ENCODE peak calls at places on chromosome 13, in five cellular contexts. K, W, F, I and C are unnamed samples. For H3K4me1 and H3K9me3, the result is how much of the 10 kb centered on the place peaks cover.

GRCh38 chr13:110528371-110528770 is 33.2 kb downstream of the RAB20 start:
- DNase-seq in K (peak), W (peak), F (no peak), I (no peak), C (no peak)

GRCh38 chr13:20679879-20680278 is 23.6 kb upstream of the IL17D start:
- DNase-seq in K (no peak), W (no peak), F (no peak), I (no peak), C (no peak)

GRCh38 chr13:33213797-33214196 is 71.8 kb downstream of the STARD13 start:
- DNase-seq in K (peak), W (peak), F (no peak), I (no peak), C (no peak)

GRCh38 chr13:98171806-98172569 is 5.1 kb downstream of the RNF113B start:
- DNase-seq in K (peak), W (peak), F (no peak), I (peak), C (no peak)

GRCh38 chr13:39023761-39024160 is 14.1 kb downstream of the PROSER1 start:
- DNase-seq in K (peak), W (peak), F (peak), I (no peak), C (no peak)

GRCh38 chr13:44273991-44274810 is 99.4 kb upstream of the SERP2 start:
- DNase-seq in K (peak), W (peak), F (no peak), I (no peak), C (no peak)

GRCh38 chr13:71672527-71672926 is 194.5 kb downstream of the DACH1 start:
- DNase-seq in K (peak), W (peak), F (no peak), I (no peak), C (no peak)

GRCh38 chr13:27334774-27335490 is 64.3 kb downstream of the RASL11A start:
- DNase-seq in K (no peak), W (peak), F (no peak), I (no peak), C (no peak)

GRCh38 chr13:100461309-100462035 is 127.1 kb downstream of the GGACT start:
- DNase-seq in K (no peak), W (peak), F (no peak), I (no peak), C (no peak)

GRCh38 chr13:98372886-98373285 is 195.8 kb upstream of the RNF113B start:
- DNase-seq in K (peak), W (peak), F (no peak), I (no peak), C (no peak)

GRCh38 chr13:51006067-51006800 is 96.6 kb downstream of the RNASEH2B start:
- DNase-seq in K (peak), W (no peak), F (no peak), I (no peak), C (peak)

GRCh38 chr13:78875792-78876580 is 217.0 kb upstream of the OBI1 start:
- DNase-seq in K (no peak), W (no peak), F (no peak), I (peak), C (no peak)

GRCh38 chr13:104315606-104316005 is 1249.4 kb upstream of the SLC10A2 start:
- DNase-seq in K (peak), W (peak), F (no peak), I (no peak), C (no peak)
- H3K27ac ChIP-seq in K (no peak), W (no peak), F (no peak), I (no peak), C (no peak)

DNA sequence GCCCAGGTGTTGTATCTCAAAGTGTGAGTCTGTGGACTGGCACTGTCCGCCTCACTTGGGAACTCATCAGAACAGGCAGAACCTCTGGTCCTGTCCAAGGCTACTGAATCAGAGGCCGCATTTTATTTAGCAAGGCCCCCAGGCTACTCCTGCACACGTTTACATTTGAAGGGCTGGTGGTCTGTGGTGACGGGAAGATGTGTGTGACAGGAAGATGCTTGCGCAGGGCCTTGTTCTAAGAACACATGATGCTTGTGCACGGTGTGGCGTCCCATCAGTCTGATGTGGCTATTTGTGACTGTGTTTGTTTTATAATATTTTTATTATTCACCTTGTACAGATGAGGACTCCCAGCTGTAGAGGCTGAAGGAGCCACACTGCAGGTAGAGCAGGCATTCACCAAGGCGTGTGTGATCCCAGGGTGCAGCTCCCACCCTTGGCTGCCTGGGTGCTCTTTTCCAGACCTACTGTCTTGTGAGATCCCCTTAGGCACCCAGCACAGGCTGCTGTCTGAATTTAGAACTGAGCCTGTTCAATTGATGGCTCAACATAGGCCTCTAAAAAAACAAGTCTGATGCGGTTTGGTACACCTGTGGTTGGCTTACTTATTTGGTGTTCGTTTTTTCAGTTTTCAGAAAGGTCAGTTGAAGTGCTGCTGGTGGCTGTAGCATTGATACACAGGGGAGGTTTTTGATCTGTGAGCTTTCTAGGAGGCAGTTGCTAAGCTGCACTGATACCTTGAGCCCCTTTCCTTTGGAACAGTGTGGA is 3.1 kb downstream of the SLC25A15 start:
- DNase-seq in K (no peak), W (no peak), F (no peak), I (no peak), C (no peak)
- H3K4me1 ChIP-seq in K (under half), W (under half), F (under half), I (under half), C (under half)

GRCh38 chr13:19382111-19382510 is 179.2 kb downstream of the TPTE2 start:
- DNase-seq in K (no peak), W (no peak), F (no peak), I (no peak), C (no peak)
- H3K9me3 ChIP-seq in K (under half), W (under half), F (under half), I (under half), C (under half)

DNA sequence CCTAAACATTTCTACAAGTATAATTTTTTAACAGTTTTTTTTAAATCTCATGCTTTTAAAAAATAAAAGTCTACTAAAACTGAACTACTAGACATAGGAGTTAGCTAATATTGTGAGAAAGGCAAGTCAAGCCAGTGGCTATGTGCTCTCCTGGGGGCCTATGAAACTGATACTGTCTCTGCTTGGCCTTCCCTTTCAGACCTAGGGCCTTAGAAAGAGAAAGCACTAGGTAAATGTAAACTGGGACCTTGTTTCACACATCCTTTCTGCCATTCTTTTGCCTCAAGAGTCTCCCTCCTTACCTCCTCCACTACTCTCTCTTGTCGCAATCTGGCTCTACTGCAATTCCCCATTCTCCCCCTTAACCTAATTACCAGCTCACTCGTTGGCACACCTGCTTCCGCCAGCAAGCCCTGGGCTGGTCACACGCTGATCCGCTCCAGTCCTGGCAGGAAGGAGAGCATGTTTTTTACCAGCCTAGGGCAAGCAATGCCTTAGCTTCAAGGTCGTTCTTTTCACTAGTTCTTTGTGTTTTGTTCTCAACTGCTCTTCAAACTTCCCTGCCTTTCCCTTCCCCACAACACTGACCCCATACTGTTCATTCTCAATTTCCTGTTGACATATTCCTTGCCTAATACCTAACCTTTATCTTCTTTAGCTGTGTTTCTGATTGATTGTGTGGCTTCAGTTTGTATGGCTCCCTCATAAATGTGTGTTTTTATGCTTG is 23.1 kb downstream of the TBC1D4 start:
- DNase-seq in K (no peak), W (no peak), F (peak), I (no peak), C (no peak)
- H3K27ac ChIP-seq in K (peak), W (no peak), F (peak), I (no peak), C (no peak)

GRCh38 chr13:106505295-106505694 is 30.2 kb downstream of the EFNB2 start:
- DNase-seq in K (no peak), W (no peak), F (no peak), I (no peak), C (no peak)
- H3K4me1 ChIP-seq in K (under half), W (under half), F (under half), I (under half), C (half or more)

GRCh38 chr13:113598081-113598410 is 13.5 kb downstream of the TFDP1 start:
- DNase-seq in K (no peak), W (no peak), F (no peak), I (no peak), C (no peak)

GRCh38 chr13:113596321-113597200 is 12.0 kb downstream of the TFDP1 start:
- DNase-seq in K (no peak), W (no peak), F (no peak), I (no peak), C (no peak)

GRCh38 chr13:113592571-113592970 is 8.0 kb downstream of the TFDP1 start:
- DNase-seq in K (no peak), W (no peak), F (peak), I (no peak), C (no peak)

GRCh38 chr13:113597386-113598080 is 13.0 kb downstream of the TFDP1 start:
- DNase-seq in K (no peak), W (no peak), F (no peak), I (no peak), C (no peak)

DNA sequence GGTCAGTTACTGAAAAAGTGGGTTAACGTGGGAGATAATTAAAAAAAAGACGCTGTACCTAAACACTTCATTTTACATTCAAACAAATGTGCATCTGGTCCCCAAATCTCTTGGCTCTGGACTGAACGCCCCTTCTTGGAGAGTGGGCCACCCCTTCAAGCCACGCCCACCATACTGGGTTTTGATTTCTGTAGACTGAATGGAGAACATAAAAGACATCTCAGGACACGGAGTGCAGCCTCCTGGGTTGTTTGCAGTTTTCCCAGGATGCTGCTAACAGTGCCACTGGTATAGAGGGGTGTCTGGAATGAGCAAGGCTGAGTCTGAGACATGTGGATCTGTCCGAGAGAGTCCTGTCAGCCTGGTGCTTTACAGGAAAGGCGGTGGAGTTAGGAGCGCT is 10.6 kb downstream of the TFDP1 start:
- DNase-seq in K (no peak), W (no peak), F (no peak), I (no peak), C (no peak)
- H3K9me3 ChIP-seq in K (under half), W (under half), F (under half), I (under half), C (under half)